ENCODE peak calls at places on chromosomes 5 and 9, in nine cellular contexts. F is HT1080; R is stimulated activated CD4-positive, alpha-beta T cell treated with anti-CD3 and anti-CD28 coated beads, Interleukin-4, amount 100 ng/mL, for 1 hour; U is spleen; Y is RCC 7860; H is left lobe of liver; X is neuronal stem cell; V is naive thymus-derived CD8-positive, alpha-beta T cell; W is nucleus accumbens. P is an unnamed sample.

GRCh38 chr5:10599828-10600227 is 36.0 kb downstream of the ANKRD33B start:
- DNase-seq in F (peak), R (no peak), U (no peak), Y (peak), H (no peak), X (no peak), V (no peak), W (no peak), P (no peak)

GRCh38 chr9:36041491-36041890 is 4.8 kb downstream of the RECK start:
- DNase-seq in F (no peak), R (no peak), U (no peak), Y (no peak), H (no peak), X (no peak), V (no peak), W (no peak), P (no peak)

GRCh38 chr5:57795203-57795602 is 312.6 kb upstream of the ACTBL2 start:
- DNase-seq in F (no peak), R (no peak), U (no peak), Y (no peak), H (no peak), X (no peak), V (no peak), W (no peak), P (no peak)

GRCh38 chr5:31329722-31330121 is 136.2 kb downstream of the CDH6 start:
- DNase-seq in F (no peak), R (no peak), U (no peak), Y (no peak), H (no peak), X (no peak), V (no peak), W (no peak), P (no peak)

GRCh38 chr5:41334758-41335157 is 121.4 kb upstream of the C6 start:
- DNase-seq in F (no peak), R (no peak), U (no peak), Y (no peak), H (no peak), X (no peak), V (no peak), W (peak), P (no peak)

GRCh38 chr5:175718401-175719108 is 60.7 kb downstream of the HRH2 start:
- DNase-seq in F (peak), R (peak), U (no peak), Y (no peak), H (no peak), X (peak), V (peak), W (peak), P (no peak)

GRCh38 chr9:93520523-93520922 is 55.9 kb upstream of the PHF2 start:
- DNase-seq in F (no peak), R (no peak), U (no peak), Y (no peak), H (no peak), X (no peak), V (no peak), W (no peak), P (no peak)

GRCh38 chr5:88269222-88269771 is 652 bp upstream of the TMEM161B start:
- DNase-seq in F (peak), R (peak), U (peak), Y (no peak), H (no peak), X (no peak), V (no peak), W (no peak), P (no peak)

GRCh38 chr5:175862131-175863012 is 9.0 kb upstream of the CPLX2 start:
- DNase-seq in F (no peak), R (no peak), U (no peak), Y (no peak), H (no peak), X (no peak), V (no peak), W (no peak), P (no peak)